ENCODE peak calls at places on chromosomes 3 and 15, in five cellular contexts. W is cardiac muscle cell, B is right atrium auricular region, H is adrenal gland, C is hepatocyte. N is an unnamed sample.

GRCh38 chr15:19987389-19988048 is 554.1 kb downstream of the GOLGA6L6 start:
- DNase-seq in H (no peak), W (no peak), B (no peak), C (no peak), N (peak; percentile 57)

GRCh38 chr3:121482651-121483050 is 63.1 kb downstream of the POLQ start:
- DNase-seq in B (no peak), C (no peak), H (no peak), W (peak; percentile 67), N (no peak)

GRCh38 chr15:34223904-34224596 is 766 bp upstream of the EMC4 start:
- DNase-seq in B (no peak), H (no peak), W (peak; percentile 12), C (no peak), N (no peak)

GRCh38 chr3:67200618-67201017 is 202.5 kb downstream of the KBTBD8 start:
- DNase-seq in C (no peak), H (no peak), B (no peak), W (no peak), N (no peak)

GRCh38 chr3:52521881-52522650 is 11.6 kb downstream of the NT5DC2 start:
- DNase-seq in B (no peak), H (no peak), C (no peak), W (no peak), N (no peak)

GRCh38 chr3:56783644-56784451 is 17.9 kb downstream of the ARHGEF3 start:
- DNase-seq in W (peak; percentile 86), B (no peak), H (peak; percentile 50), C (peak; percentile 52), N (peak; percentile 17)

GRCh38 chr3:55725681-55726500 is 238.8 kb upstream of the WNT5A start:
- DNase-seq in B (no peak), H (no peak), C (no peak), W (no peak), N (no peak)

GRCh38 chr3:158458464-158458863 is 112.5 kb upstream of the MLF1 start:
- DNase-seq in B (no peak), H (no peak), C (no peak), W (no peak), N (no peak)

GRCh38 chr15:70793694-70794093 is 30.3 kb upstream of the UACA start:
- DNase-seq in H (no peak), C (no peak), W (no peak), B (no peak), N (no peak)

GRCh38 chr3:78140866-78141658 is 1101.2 kb downstream of the ROBO2 start:
- DNase-seq in B (no peak), H (no peak), C (no peak), W (peak; percentile 54), N (no peak)

GRCh38 chr3:139358857-139359562 is 15.2 kb downstream of the MRPS22 start:
- DNase-seq in B (no peak), C (no peak), W (no peak), H (no peak), N (no peak)

GRCh38 chr3:23949784-23950183 is 4.7 kb downstream of the NR1D2 start:
- DNase-seq in C (peak; percentile 24), W (no peak), H (peak; percentile 48), B (no peak), N (peak; percentile 84)

GRCh38 chr3:148023994-148024393 is 614.8 kb downstream of the ZIC1 start:
- DNase-seq in W (peak; percentile 82), C (no peak), H (no peak), B (no peak), N (no peak)

GRCh38 chr3:11423868-11424267 is 151.7 kb downstream of the ATG7 start:
- DNase-seq in W (no peak), H (no peak), C (no peak), B (no peak), N (no peak)

GRCh38 chr3:195147649-195148121 is 123.3 kb downstream of the XXYLT1 start:
- DNase-seq in C (no peak), W (peak; percentile 37), B (no peak), H (peak; percentile 33), N (no peak)

GRCh38 chr15:40064231-40064894 is 25.4 kb upstream of the SRP14 start:
- DNase-seq in B (no peak), W (peak; percentile 56), C (no peak), H (no peak), N (peak; percentile 28)

GRCh38 chr15:68868296-68868695 is 47.6 kb upstream of the ANP32A start:
- DNase-seq in C (no peak), B (no peak), H (no peak), W (no peak), N (no peak)

GRCh38 chr3:142348460-142348859 is 99.4 kb downstream of the XRN1 start:
- DNase-seq in H (no peak), B (no peak), W (no peak), C (no peak), N (no peak)

GRCh38 chr3:15380980-15381890 is 46.1 kb downstream of the METTL6 start:
- DNase-seq in H (peak; percentile 55), B (no peak), C (no peak), W (no peak), N (no peak)

GRCh38 chr3:107063351-107063750 is 313.9 kb upstream of the CCDC54 start:
- DNase-seq in W (peak; percentile 25), B (no peak), C (no peak), H (no peak), N (no peak)

GRCh38 chr3:126480864-126481263 is 5.2 kb upstream of the ZXDC start:
- DNase-seq in C (no peak), W (no peak), B (no peak), H (no peak), N (no peak)

GRCh38 chr3:148158210-148158609 is 539.5 kb upstream of the AGTR1 start:
- DNase-seq in B (no peak), C (no peak), H (peak; percentile 68), W (peak; percentile 86), N (peak; percentile 30)

GRCh38 chr3:130014526-130014925 is 40.0 kb downstream of the TRH start:
- DNase-seq in H (peak; percentile 18), W (peak; percentile 39), C (no peak), B (no peak), N (no peak)

GRCh38 chr3:124619887-124620599 is 110.2 kb upstream of the UMPS start:
- DNase-seq in C (no peak), W (no peak), H (no peak), B (no peak), N (no peak)

GRCh38 chr15:90095521-90095959 is 6.7 kb downstream of the IDH2 start:
- DNase-seq in H (no peak), C (no peak), B (no peak), W (no peak), N (no peak)

GRCh38 chr3:57518276-57518914 is 25.7 kb downstream of the DNAH12 start:
- DNase-seq in B (no peak), C (no peak), W (peak; percentile 72), H (no peak), N (no peak)

GRCh38 chr3:48058089-48058488 is 41.9 kb upstream of the MAP4 start:
- DNase-seq in W (no peak), H (peak; percentile 37), B (no peak), C (no peak), N (no peak)

GRCh38 chr3:100782906-100783305 is 73.6 kb downstream of the TFG start:
- DNase-seq in W (peak; percentile 5), H (no peak), C (no peak), B (no peak), N (peak; percentile 65)

GRCh38 chr3:158456114-158456513 is 114.9 kb upstream of the MLF1 start:
- DNase-seq in B (no peak), H (no peak), C (no peak), W (no peak), N (no peak)

GRCh38 chr3:73419179-73419803 is 205.4 kb downstream of the PDZRN3 start:
- DNase-seq in H (peak; percentile 26), W (peak; percentile 51), B (no peak), C (peak; percentile 31), N (no peak)

GRCh38 chr3:119840855-119841254 is 59.0 kb downstream of the NR1I2 start:
- DNase-seq in W (no peak), H (no peak), C (no peak), B (no peak), N (no peak)

GRCh38 chr15:87142096-87142495 is 1062.4 kb downstream of the AGBL1 start:
- DNase-seq in B (no peak), H (no peak), C (no peak), W (no peak), N (no peak)
- H3K27ac ChIP-seq in B (no peak overlapping the region), H (no peak overlapping the region), C (no peak overlapping the region), W (no peak overlapping the region), N (no peak overlapping the region)

DNA sequence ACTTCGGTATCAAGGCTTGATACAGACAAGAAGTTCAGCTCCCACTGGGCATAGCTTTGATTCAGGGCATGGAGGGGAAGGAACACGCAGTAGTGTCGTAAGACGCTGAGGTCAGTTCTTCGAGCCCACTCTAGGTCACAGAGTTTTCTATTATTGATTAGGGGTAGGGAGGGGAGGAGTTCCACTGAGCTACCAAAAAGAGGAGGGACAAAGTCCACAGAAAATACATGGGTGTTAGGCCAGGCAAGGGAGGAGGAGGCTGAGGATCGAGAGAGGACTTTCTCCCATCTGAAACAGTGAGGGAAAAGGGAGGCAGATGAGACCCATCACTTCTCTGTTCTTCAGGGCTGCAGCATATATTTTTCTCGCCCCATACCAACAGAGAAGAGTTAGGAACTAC is 75.1 kb upstream of the GUCA1C start:
- DNase-seq in C (no peak), W (no peak), B (no peak), H (no peak), N (no peak)
- H3K4me1 ChIP-seq in C (no peaks in the 10 kb centered on the region), W (no peaks in the 10 kb centered on the region), B (no peaks in the 10 kb centered on the region), H (no peaks in the 10 kb centered on the region), N (no peaks in the 10 kb centered on the region)

GRCh38 chr15:51771773-51772172 is 20.4 kb downstream of the TMOD2 start:
- DNase-seq in W (no peak), B (no peak), H (no peak), C (no peak), N (no peak)

GRCh38 chr15:51765751-51766150 is 14.4 kb downstream of the TMOD2 start:
- DNase-seq in C (no peak), W (no peak), B (no peak), H (no peak), N (no peak)

GRCh38 chr15:51770902-51771301 is 19.5 kb downstream of the TMOD2 start:
- DNase-seq in W (no peak), C (no peak), H (no peak), B (no peak), N (no peak)

DNA sequence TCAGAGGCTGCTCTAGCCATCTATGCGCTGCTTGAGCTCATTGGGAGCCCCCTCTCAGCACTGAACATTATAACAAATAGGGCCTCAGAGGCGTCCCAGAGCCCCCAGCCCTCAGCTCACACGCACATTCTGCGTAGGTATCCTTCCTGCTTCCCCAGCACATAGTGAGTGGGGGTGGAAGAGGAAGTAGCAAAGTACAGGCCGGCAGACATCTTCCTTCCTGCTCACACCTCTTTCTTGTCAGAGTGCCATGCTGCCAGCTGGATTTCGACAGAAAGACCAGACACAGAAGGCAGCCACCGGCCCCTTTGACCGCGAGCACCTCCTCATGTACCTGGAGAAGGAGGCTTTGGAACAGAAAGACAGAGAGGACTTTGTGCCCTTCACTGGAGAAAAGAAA is 16.6 kb downstream of the TMOD2 start:
- DNase-seq in B (no peak), C (no peak), H (peak; percentile 27), W (no peak), N (no peak)
- H3K36me3 ChIP-seq in B (peaks cover 5% of the 10 kb centered on the region), C (no peaks in the 10 kb centered on the region), H (no peaks in the 10 kb centered on the region), W (no peaks in the 10 kb centered on the region), N (no peaks in the 10 kb centered on the region)

DNA sequence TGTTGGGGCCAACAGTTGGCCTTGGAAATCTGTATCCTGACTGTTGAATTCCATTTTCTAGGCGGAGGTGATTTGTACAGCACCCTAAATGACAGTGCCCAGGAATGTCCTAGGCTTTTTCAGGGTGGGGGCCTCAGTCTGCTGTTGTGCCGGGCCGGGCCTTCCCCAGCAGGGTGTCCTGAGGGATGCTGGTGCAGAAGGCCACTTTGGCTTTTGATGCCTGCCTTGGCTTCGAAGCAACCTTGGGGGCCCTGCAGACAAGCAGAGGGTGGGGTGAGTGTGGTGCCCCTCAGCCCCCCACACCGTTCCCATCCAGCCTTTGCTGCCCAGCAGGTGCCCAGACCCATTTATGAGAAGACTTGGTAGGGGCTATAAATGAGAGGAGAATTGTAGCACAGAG is 33.0 kb downstream of the SYNM start:
- DNase-seq in B (no peak), C (no peak), H (no peak), W (no peak), N (no peak)
- H3K27ac ChIP-seq in B (peak overlapping the region; percentile 11), C (no peak overlapping the region), H (no peak overlapping the region), W (no peak overlapping the region), N (no peak overlapping the region)